ENCODE peak calls at places on chromosomes 4 and X, in four cellular contexts. E is heart left ventricle, I is ovary, N is B cell. P is an unnamed sample.

GRCh38 chr4:100929135-100929534 is 411.3 kb upstream of the EMCN start:
- DNase-seq in E (no peak), I (no peak), N (no peak), P (no peak)

GRCh38 chr4:109977854-109978501 is 65.3 kb downstream of the EGF start:
- DNase-seq in N (peak; percentile 32), E (no peak), I (no peak), P (no peak)

GRCh38 chr4:1604706-1605205 is 79.4 kb downstream of the FAM53A start:
- DNase-seq in E (peak; percentile 15), N (peak; percentile 48), I (no peak), P (no peak)

GRCh38 chrX:104310657-104311056 is 55.9 kb upstream of the ESX1 start:
- DNase-seq in N (no peak), E (no peak), I (no peak), P (no peak)

GRCh38 chrX:140391313-140391712 is 113.6 kb downstream of the SOX3 start:
- DNase-seq in N (no peak), I (no peak), E (no peak), P (no peak)

GRCh38 chrX:153494061-153494460 is 719 bp upstream of the BGN start:
- DNase-seq in E (no peak), I (no peak), N (no peak), P (no peak)

GRCh38 chr4:153538408-153539057 is 72.4 kb downstream of the TMEM131L start:
- DNase-seq in E (peak; percentile 59), N (no peak), I (no peak), P (no peak)

GRCh38 chr4:165308606-165309005 is 18.9 kb upstream of the MSMO1 start:
- DNase-seq in I (no peak), E (no peak), N (no peak), P (no peak)

GRCh38 chrX:20663287-20663686 is 396.6 kb upstream of the RPS6KA3 start:
- DNase-seq in I (no peak), E (no peak), N (no peak), P (no peak)

GRCh38 chr4:57043304-57044251 is 64.9 kb downstream of the POLR2B start:
- DNase-seq in I (no peak), E (peak; percentile 51), N (no peak), P (no peak)

GRCh38 chrX:48513670-48514069 is 4.9 kb downstream of the PORCN start:
- DNase-seq in E (no peak), N (no peak), I (no peak), P (no peak)

GRCh38 chrX:48509619-48510018 is 827 bp downstream of the PORCN start:
- DNase-seq in N (no peak), E (no peak), I (no peak), P (no peak)

GRCh38 chrX:48509245-48509590 is 426 bp downstream of the PORCN start:
- DNase-seq in I (no peak), N (peak; percentile 20), E (no peak), P (no peak)

GRCh38 chrX:48512371-48512935 is 3.7 kb downstream of the PORCN start:
- DNase-seq in I (no peak), N (no peak), E (no peak), P (no peak)

DNA sequence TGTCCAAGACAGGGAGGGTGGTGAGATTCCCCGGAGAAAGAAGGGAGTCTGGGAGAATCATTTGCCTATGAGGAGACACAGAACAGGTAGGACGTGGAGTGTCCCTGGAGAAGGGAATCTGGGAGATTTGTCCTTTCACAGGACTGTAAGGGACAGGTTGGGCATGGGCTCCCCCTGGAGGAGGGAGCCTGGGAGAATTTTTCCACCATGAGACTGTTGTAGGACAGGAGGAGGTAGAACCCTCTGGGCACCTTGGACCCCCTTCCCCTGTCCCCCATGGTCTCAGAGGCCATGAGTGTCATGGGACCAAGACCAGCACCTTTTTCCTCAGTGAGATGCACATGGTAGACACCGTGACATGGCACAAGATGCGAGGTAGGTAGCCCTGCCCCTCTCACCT is 2.8 kb downstream of the PORCN start:
- DNase-seq in E (no peak), N (no peak), I (no peak), P (no peak)
- TF ChIP-seq CTCF in E (no peak), N (no peak), I (no peak), P (peak; percentile 39)

DNA sequence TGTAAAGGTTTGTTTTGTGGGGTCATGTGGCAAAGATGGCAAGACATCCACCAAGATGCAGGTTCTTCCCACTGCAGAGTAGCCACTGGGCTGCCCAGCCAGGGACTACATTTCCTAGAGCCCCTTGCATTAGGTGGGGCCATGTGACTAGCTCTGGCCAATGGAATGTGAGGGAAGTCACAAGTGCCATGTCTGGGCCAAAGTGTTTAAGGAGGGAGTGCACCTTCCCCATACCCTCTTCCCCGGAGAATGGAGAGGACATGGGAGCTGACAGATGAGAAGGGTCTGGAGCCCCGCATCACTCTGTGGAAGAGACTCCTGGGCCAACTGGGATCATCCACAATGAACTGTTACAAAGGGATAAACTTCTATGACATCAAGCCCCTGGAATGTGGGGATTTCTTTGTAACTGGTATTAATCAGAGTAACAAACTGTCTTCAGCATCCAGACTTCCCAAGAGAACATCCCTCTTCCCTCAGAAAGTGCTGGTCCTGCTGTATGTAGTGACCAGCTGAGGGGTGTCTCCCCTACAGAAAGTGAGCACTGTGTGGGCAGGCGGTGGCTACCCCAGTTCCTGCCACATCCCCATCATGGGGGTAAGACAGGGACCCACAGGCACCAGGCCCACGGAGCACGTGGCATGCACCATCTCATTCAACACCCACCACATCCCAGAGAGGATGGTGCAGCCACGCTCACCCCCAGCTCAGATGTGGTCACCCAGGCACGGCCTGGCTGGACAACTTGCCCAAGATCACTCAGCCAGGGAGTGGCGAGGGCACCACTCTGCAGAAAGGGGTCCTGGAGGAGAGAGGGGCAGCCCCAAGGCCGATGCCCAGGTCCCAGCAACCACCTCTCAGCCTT is 10.9 kb downstream of the PPP2R2C start:
- DNase-seq in N (no peak), I (no peak), E (no peak), P (peak; percentile 49)
- TF ChIP-seq CTCF in N (no peak), I (no peak), E (no peak), P (no peak)

GRCh38 chrX:150872773-150873336 is 25.6 kb downstream of the CD99L2 start:
- DNase-seq in N (no peak), I (no peak), E (no peak), P (no peak)

GRCh38 chrX:150870487-150871340 is 27.8 kb downstream of the CD99L2 start:
- DNase-seq in I (no peak), E (no peak), N (no peak), P (no peak)

GRCh38 chrX:150869450-150869849 is 29.0 kb downstream of the CD99L2 start:
- DNase-seq in E (peak; percentile 39), N (no peak), I (no peak), P (no peak)

GRCh38 chrX:150870059-150870458 is 28.4 kb downstream of the CD99L2 start:
- DNase-seq in N (no peak), E (no peak), I (no peak), P (no peak)

DNA sequence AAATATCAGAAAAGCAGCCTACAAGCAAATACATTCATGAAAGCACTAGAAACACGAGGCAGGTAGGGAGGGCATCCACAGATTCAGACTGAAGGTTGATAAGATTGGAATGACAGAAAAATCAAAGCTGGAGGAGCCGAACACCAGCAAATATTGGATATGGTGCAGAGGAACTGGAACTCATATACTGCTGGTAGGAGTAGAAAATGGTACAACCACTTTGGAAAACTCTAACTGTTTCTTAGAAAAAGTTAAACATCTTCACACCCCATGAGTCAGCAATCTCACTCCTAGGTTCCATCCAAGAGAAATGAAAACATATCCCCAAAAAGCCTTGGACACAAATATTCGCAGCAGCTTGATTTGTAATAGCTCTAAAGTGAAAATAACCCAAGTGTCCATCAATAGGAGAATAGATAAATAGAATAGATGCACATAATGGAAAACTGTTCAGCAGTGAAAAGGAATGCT is 27.1 kb downstream of the CD99L2 start:
- DNase-seq in N (no peak), E (no peak), I (no peak), P (no peak)
- TF ChIP-seq CTCF in N (no peak), E (no peak), I (no peak), P (no peak)

DNA sequence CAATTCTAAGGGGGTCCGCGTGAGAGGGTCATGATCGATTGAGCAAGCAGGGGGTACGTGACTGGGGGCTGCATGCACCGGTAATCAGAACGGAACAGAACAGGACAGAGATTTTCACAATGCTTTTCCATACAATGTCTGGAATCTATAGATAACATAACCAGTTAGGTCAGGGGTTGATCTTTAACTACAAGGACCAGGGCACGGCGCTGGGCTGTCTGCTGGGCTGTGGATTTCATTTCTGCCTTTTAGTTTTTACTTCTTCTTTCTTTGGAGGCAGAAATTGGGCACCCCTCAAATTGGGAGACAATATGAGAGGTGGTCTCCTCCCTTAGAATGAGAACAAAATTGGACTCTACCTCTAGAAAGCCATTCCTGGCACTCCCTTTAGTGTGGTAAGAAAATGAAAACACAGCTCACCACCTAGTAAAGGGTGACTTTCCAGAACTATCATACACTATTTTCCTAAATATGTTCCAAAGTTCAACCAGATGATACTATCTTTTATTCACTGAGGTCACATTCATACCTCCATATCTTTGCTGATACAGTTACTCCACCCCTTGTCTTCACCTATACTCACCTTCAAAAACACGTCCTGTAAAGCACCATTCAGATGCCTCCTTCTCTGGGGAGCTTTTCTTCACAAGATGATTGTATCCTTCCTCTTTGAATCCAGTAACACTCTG is 1058.3 kb upstream of the SLIT2 start:
- DNase-seq in N (no peak), I (no peak), E (no peak), P (no peak)
- TF ChIP-seq CTCF in N (no peak), I (no peak), E (no peak), P (no peak)

P was measured in type B pancreatic cell.